ENCODE peak calls at places on chromosomes 16 and 17, in nine cellular contexts. T, U, P, Q, Y, L, Z, B and A are unnamed samples.

GRCh38 chr17:64777413-64778101 is 115.5 kb upstream of the SMURF2 start:
- DNase-seq in U (no peak), P (no peak), B (no peak), Q (peak), T (no peak), Z (no peak), L (no peak), Y (no peak), A (peak)

GRCh38 chr16:22252317-22252716 is 44.9 kb upstream of the POLR3E start:
- DNase-seq in Y (no peak), Q (no peak), L (no peak), U (no peak), Z (no peak), T (no peak), B (no peak), P (no peak), A (peak)

GRCh38 chr17:77528516-77529327 is 388.0 kb downstream of the SEC14L1 start:
- DNase-seq in Z (peak), P (peak), Q (peak), L (peak), Y (no peak), T (peak), B (no peak), U (peak), A (peak)

GRCh38 chr16:3536271-3536671 is 35.5 kb downstream of the CLUAP1 start:
- DNase-seq in T (no peak), L (no peak), Y (peak), P (no peak), Q (no peak), U (no peak), B (no peak), Z (no peak), A (no peak)

GRCh38 chr17:2709173-2709661 is 2.3 kb downstream of the CLUH start:
- DNase-seq in B (peak), U (no peak), Z (no peak), L (no peak), Y (no peak), P (no peak), Q (no peak), T (no peak), A (peak)

GRCh38 chr16:8752706-8753105 is 44.7 kb downstream of the TMEM186 start:
- DNase-seq in U (no peak), Q (no peak), P (no peak), L (no peak), T (no peak), Y (no peak), Z (no peak), B (no peak), A (no peak)

GRCh38 chr16:892536-893255 is 78.1 kb downstream of the LMF1 start:
- DNase-seq in Q (no peak), Y (no peak), L (no peak), P (no peak), T (no peak), B (no peak), Z (no peak), U (no peak), A (no peak)

GRCh38 chr16:87284183-87284582 is 33.0 kb downstream of the C16orf95 start:
- DNase-seq in Y (no peak), Q (no peak), P (no peak), U (no peak), B (no peak), T (no peak), L (no peak), Z (no peak), A (peak)

GRCh38 chr17:40122466-40122943 is 734 bp downstream of the MSL1 start:
- DNase-seq in T (peak), L (no peak), B (peak), Z (no peak), Y (peak), U (no peak), Q (no peak), P (no peak), A (peak)

GRCh38 chr17:15931394-15931793 is 13.5 kb upstream of the ADORA2B start:
- DNase-seq in Z (no peak), B (no peak), Q (no peak), Y (no peak), P (no peak), U (no peak), L (no peak), T (no peak), A (no peak)

GRCh38 chr17:80008848-80009247 is 26.8 kb downstream of the TBC1D16 start:
- DNase-seq in B (no peak), Y (no peak), T (no peak), L (no peak), P (no peak), Z (no peak), U (no peak), Q (no peak), A (no peak)